ENCODE peak calls at places on chromosomes 13 and 19, in four cellular contexts. H is Caco-2, M is foreskin keratinocyte, B is tibial nerve. K is an unnamed sample.

GRCh38 chr13:52994865-52995264 is 33.7 kb upstream of the OLFM4 start:
- DNase-seq in H (no peak), M (no peak), B (no peak), K (no peak)

GRCh38 chr19:5903502-5904301 is at the start of gene NDUFA11:
- DNase-seq in H (peak; percentile 98), M (no peak), B (peak; percentile 100), K (peak; percentile 98)

GRCh38 chr13:109862627-109863026 is 76.2 kb upstream of the IRS2 start:
- DNase-seq in H (no peak), M (peak; percentile 64), B (no peak), K (no peak)

GRCh38 chr19:50723069-50723468 is at the start of gene CLEC11A:
- DNase-seq in H (no peak), M (no peak), B (peak; percentile 49), K (no peak)

GRCh38 chr19:47362321-47362720 is 13.2 kb downstream of the DHX34 start:
- DNase-seq in H (no peak), M (no peak), B (no peak), K (no peak)

GRCh38 chr13:114286808-114287207 is 5.4 kb downstream of the UPF3A start:
- DNase-seq in H (no peak), M (no peak), B (no peak), K (no peak)

GRCh38 chr19:34996978-34997640 is 3.0 kb upstream of the GRAMD1A start:
- DNase-seq in H (no peak), M (no peak), B (no peak), K (no peak)

GRCh38 chr19:19259741-19260140 is 13.4 kb downstream of the TM6SF2 start:
- DNase-seq in H (no peak), M (peak; percentile 8), B (no peak), K (no peak)

GRCh38 chr13:32476892-32477291 is 49.0 kb upstream of the N4BP2L1 start:
- DNase-seq in H (no peak), M (no peak), B (no peak), K (no peak)

GRCh38 chr13:30204564-30204963 is 102.8 kb downstream of the KATNAL1 start:
- DNase-seq in H (no peak), M (no peak), B (no peak), K (no peak)
- H3K27me3 ChIP-seq in H (no peaks in the 10 kb centered on the region), M (no peaks in the 10 kb centered on the region), B (no peaks in the 10 kb centered on the region), K (no peaks in the 10 kb centered on the region)

DNA sequence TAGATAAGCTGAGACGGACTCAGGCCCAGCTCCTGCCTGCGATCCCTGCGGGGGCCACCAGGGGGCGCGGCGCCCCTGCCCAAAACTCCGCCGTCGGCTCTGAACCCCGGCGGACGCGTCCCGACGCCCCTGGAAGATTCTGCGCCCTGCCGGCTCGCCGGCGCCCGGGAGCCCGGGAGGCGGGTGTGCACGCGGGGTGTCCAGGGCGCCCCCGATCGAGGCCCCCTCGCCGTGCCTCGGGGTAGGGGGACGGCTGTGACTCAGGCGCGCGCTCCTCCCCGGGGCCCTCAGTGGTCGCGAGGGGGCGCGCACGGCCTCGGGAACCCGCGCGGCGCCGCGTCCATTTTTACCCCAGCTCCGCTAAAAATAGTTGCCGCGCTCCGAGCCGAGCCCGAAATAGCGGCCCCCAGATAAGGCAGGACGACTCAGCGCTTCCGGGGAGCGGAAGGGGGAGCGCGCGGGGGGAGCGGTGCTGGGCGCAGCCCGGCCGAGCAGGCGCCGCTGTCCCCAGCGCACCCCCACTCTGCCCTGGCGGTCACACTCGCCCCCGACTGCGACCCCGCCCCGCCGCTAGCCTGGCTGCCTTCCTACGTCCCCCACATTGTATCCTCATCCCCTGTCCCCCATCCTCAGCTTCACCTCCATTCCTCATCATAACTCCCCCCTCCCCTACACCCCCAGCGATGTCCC is 16.0 kb upstream of the ERCC1 start:
- DNase-seq in H (peak; percentile 69), M (no peak), B (peak; percentile 73), K (peak; percentile 77)
- TF ChIP-seq CTCF in H (peak; percentile 95), M (peak; percentile 99), B (peak; percentile 100), K (peak; percentile 100)

GRCh38 chr13:20144141-20144850 is 16.6 kb downstream of the GJA3 start:
- DNase-seq in H (no peak), M (no peak), B (no peak), K (no peak)
- H3K27me3 ChIP-seq in H (no peaks in the 10 kb centered on the region), M (peaks cover 77% of the 10 kb centered on the region), B (no peaks in the 10 kb centered on the region), K (peaks cover 3% of the 10 kb centered on the region)

GRCh38 chr13:95301135-95301946 is at the start of gene ABCC4:
- DNase-seq in H (peak; percentile 84), M (no peak), B (peak; percentile 17), K (peak; percentile 33)

GRCh38 chr13:95301947-95302386 is 716 bp upstream of the ABCC4 start:
- DNase-seq in H (no peak), M (no peak), B (peak; percentile 13), K (no peak)

GRCh38 chr13:95298971-95299627 is 2.2 kb downstream of the ABCC4 start:
- DNase-seq in H (peak; percentile 61), M (no peak), B (no peak), K (no peak)

GRCh38 chr13:95298169-95298940 is 2.9 kb downstream of the ABCC4 start:
- DNase-seq in H (no peak), M (no peak), B (no peak), K (no peak)

GRCh38 chr13:95300625-95301134 is 571 bp downstream of the ABCC4 start:
- DNase-seq in H (peak; percentile 82), M (no peak), B (peak; percentile 6), K (no peak)
- TF ChIP-seq CTCF in H (peak; percentile 56), M (peak; percentile 47), B (no peak), K (no peak)

DNA sequence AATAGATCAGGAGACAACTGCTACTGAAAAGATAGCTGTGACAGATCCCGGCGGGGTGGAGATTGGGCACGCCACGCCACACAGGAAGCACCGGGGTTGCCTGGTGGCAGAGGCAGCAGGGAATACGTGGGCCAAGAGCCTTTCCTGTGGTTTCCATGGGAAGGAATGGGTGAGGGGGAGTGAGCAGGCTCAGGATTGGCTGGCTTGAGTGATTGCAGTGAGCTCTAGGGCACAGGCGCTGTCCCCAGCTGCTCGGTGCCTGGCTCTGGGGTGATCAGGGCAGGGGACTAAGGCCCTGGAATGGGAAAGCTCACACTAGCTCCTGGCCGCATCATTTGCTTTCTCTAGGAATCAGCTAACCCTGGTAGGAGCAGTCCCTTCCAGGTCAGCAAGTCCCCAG is 166.1 kb downstream of the USP12 start:
- DNase-seq in H (no peak), M (no peak), B (no peak), K (no peak)
- H3K27me3 ChIP-seq in H (no peaks in the 10 kb centered on the region), M (peaks cover 55% of the 10 kb centered on the region), B (no peaks in the 10 kb centered on the region), K (peaks cover 6% of the 10 kb centered on the region)

DNA sequence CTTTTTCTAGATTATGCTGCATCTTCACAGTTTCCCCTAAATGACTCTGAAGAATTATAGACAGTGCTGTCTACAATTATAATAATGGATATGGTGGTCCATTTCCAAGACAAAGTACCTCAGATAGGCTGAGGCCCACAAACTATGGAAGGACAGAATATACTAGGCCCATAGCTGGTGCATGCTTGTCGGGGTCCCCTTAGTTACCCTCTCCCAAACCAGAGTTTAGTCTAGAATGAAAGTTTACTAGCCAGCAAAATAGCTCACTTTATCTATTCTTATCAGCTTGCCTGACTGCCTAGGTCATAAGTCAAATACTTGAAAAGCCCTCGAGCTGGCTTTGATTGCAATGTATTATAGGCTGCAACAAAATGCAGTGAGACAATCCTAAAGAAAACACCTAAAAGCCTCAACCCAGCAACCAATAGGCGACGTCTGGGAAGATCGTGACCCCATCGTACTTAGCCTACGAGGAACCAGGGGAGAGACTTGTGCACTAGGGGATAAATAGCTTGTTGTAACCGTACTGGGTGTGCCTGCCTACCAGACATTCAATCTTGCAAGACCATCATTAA is 785 bp upstream of the IGFL2 start:
- DNase-seq in H (peak; percentile 78), M (no peak), B (no peak), K (no peak)
- TF ChIP-seq CTCF in H (no peak), M (no peak), B (no peak), K (no peak)

GRCh38 chr19:31329819-31330218 is 19.4 kb downstream of the TSHZ3 start:
- DNase-seq in H (no peak), M (no peak), B (no peak), K (no peak)

GRCh38 chr19:31330761-31331160 is 18.5 kb downstream of the TSHZ3 start:
- DNase-seq in H (no peak), M (no peak), B (no peak), K (no peak)

GRCh38 chr19:31330237-31330636 is 19.0 kb downstream of the TSHZ3 start:
- DNase-seq in H (no peak), M (no peak), B (no peak), K (no peak)

GRCh38 chr19:31332096-31332495 is 17.1 kb downstream of the TSHZ3 start:
- DNase-seq in H (no peak), M (no peak), B (no peak), K (no peak)

DNA sequence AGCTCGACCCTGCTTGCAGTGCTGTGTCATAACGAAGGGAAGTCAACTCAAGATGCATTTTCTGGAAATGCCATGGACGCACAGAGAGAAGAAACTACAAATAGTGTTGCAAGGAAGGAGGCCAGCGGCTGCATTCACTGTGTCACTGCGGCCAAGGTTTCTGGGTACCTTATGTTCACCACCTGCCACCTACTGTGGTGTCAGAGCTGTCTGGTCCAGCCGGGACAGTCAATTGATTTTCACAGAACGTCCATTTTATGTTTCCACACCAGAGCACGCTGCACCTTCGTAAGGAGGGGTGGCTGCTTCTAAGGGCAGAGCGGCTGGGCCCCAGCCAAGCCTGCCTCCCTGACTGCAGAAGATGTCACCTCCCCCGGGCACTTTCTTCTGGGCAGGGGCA is 17.7 kb downstream of the TSHZ3 start:
- DNase-seq in H (no peak), M (no peak), B (no peak), K (no peak)
- H3K27me3 ChIP-seq in H (no peaks in the 10 kb centered on the region), M (no peaks in the 10 kb centered on the region), B (no peaks in the 10 kb centered on the region), K (no peaks in the 10 kb centered on the region)